ENCODE peak calls at places on chromosomes 13 and 19, in ten cellular contexts. Q is ovary; V is fibroblast of pulmonary artery; X is left lung; Y is CD4-positive, alpha-beta T cell; U is HFFc6; D is ascending aorta; N is cardiac muscle cell; B is dorsolateral prefrontal cortex; E is pancreas. M is an unnamed sample.

GRCh38 chr13:70668293-70668692 is 560.0 kb upstream of the KLHL1 start:
- DNase-seq in N (no peak), E (no peak), Q (no peak), X (no peak), Y (no peak), D (no peak), V (no peak), U (no peak), B (no peak), M (no peak)

GRCh38 chr19:47663435-47663910 is 49.7 kb upstream of the EHD2 start:
- DNase-seq in D (no peak), Q (no peak), Y (no peak), E (no peak), N (no peak), V (peak), B (no peak), U (peak), X (no peak), M (no peak)

GRCh38 chr19:54558339-54558738 is 15.3 kb upstream of the LILRA2 start:
- DNase-seq in V (no peak), Y (no peak), Q (no peak), X (no peak), U (no peak), B (no peak), E (no peak), D (no peak), N (no peak), M (no peak)

GRCh38 chr19:32464279-32464678 is 58.7 kb downstream of the DPY19L3 start:
- DNase-seq in U (peak), D (no peak), N (no peak), X (no peak), V (peak), Q (no peak), Y (no peak), E (no peak), B (no peak), M (no peak)

GRCh38 chr19:49403404-49404187 is 15.5 kb downstream of the KASH5 start:
- DNase-seq in Q (no peak), U (no peak), N (peak), X (no peak), D (no peak), V (no peak), Y (no peak), E (no peak), B (no peak), M (no peak)

GRCh38 chr19:35509018-35509652 is 4.3 kb downstream of the DMKN start:
- DNase-seq in Q (peak), D (no peak), X (peak), B (no peak), Y (peak), V (no peak), U (no peak), E (peak), N (peak), M (no peak)

GRCh38 chr13:99339736-99340392 is 32.7 kb upstream of the GPR183 start:
- DNase-seq in V (peak), U (peak), N (no peak), Y (peak), B (no peak), Q (no peak), E (no peak), X (no peak), D (no peak), M (no peak)

GRCh38 chr13:94209110-94209509 is 270.4 kb downstream of the DCT start:
- DNase-seq in Q (no peak), X (no peak), E (no peak), V (peak), B (no peak), N (no peak), Y (no peak), U (no peak), D (no peak), M (no peak)

GRCh38 chr19:9939301-9939913 is 3.1 kb upstream of the OLFM2 start:
- DNase-seq in E (no peak), B (no peak), Y (no peak), Q (no peak), N (peak), V (peak), U (no peak), X (no peak), D (no peak), M (no peak)

GRCh38 chr19:18021121-18021755 is 13.3 kb downstream of the ARRDC2 start:
- DNase-seq in V (peak), N (no peak), D (peak), U (peak), B (peak), Y (peak), X (peak), E (peak), Q (no peak), M (no peak)

GRCh38 chr19:47614559-47614958 is 5.6 kb downstream of the BICRA start:
- DNase-seq in Q (no peak), Y (no peak), D (no peak), U (no peak), X (no peak), B (no peak), E (no peak), N (no peak), V (no peak), M (no peak)

GRCh38 chr19:3275583-3276340 is 51.3 kb downstream of the CELF5 start:
- DNase-seq in E (peak), Y (peak), B (peak), U (peak), V (peak), X (peak), N (peak), Q (peak), D (no peak), M (no peak)

GRCh38 chr19:5466814-5467291 is 11.6 kb downstream of the ZNRF4 start:
- DNase-seq in N (no peak), B (no peak), D (no peak), V (no peak), Q (no peak), X (no peak), U (no peak), E (no peak), Y (no peak), M (no peak)

GRCh38 chr19:3276341-3276799 is 51.9 kb downstream of the CELF5 start:
- DNase-seq in U (no peak), V (no peak), N (no peak), B (no peak), X (no peak), D (no peak), E (peak), Y (peak), Q (no peak), M (no peak)

GRCh38 chr13:75469087-75469486 is 12.9 kb downstream of the TBC1D4 start:
- DNase-seq in V (no peak), E (no peak), Y (no peak), X (no peak), Q (no peak), U (no peak), B (no peak), D (no peak), N (no peak), M (no peak)

GRCh38 chr19:50384685-50385535 is 763 bp downstream of the POLD1 start:
- DNase-seq in X (no peak), U (no peak), B (no peak), Y (no peak), D (no peak), E (no peak), Q (no peak), N (peak), V (peak), M (no peak)

GRCh38 chr13:73635166-73635787 is 498.9 kb downstream of the KLF12 start:
- DNase-seq in E (no peak), D (no peak), U (no peak), B (no peak), Q (no peak), N (no peak), Y (no peak), X (no peak), V (no peak), M (no peak)

GRCh38 chr19:49390978-49391304 is 2.9 kb downstream of the KASH5 start:
- DNase-seq in V (no peak), B (no peak), Y (no peak), U (no peak), Q (no peak), D (no peak), N (no peak), X (no peak), E (peak), M (no peak)

GRCh38 chr19:47510516-47511127 is 4.2 kb downstream of the NAPA start:
- DNase-seq in U (no peak), V (no peak), X (peak), N (no peak), Q (no peak), E (no peak), Y (no peak), B (peak), D (no peak), M (no peak)

GRCh38 chr13:98279473-98280175 is 102.6 kb upstream of the RNF113B start:
- DNase-seq in V (no peak), N (no peak), D (no peak), U (no peak), E (no peak), X (no peak), Y (no peak), B (no peak), Q (no peak), M (no peak)

GRCh38 chr13:100890645-100891044 is 216.1 kb upstream of the TMTC4 start:
- DNase-seq in Q (no peak), Y (no peak), N (no peak), U (no peak), B (no peak), X (no peak), V (no peak), E (no peak), D (no peak), M (no peak)

GRCh38 chr19:50762554-50762953 is 7.7 kb upstream of the GPR32 start:
- DNase-seq in X (no peak), N (no peak), E (no peak), U (no peak), D (no peak), V (no peak), Y (no peak), B (no peak), Q (no peak), M (no peak)

GRCh38 chr13:40682449-40683240 is 16.2 kb upstream of the FOXO1 start:
- DNase-seq in U (peak), D (no peak), Q (no peak), V (no peak), B (no peak), E (no peak), N (peak), Y (no peak), X (no peak), M (no peak)

GRCh38 chr19:17110599-17110966 is 35.0 kb downstream of the MYO9B start:
- DNase-seq in D (no peak), E (no peak), Y (no peak), U (no peak), Q (no peak), B (no peak), X (no peak), V (no peak), N (no peak), M (no peak)

GRCh38 chr19:27975419-27976005 is 1237.4 kb downstream of the UQCRFS1 start:
- DNase-seq in V (no peak), Y (no peak), Q (no peak), N (no peak), D (no peak), X (no peak), B (no peak), E (no peak), U (no peak), M (no peak)

GRCh38 chr19:55075366-55075998 is at the start of gene EPS8L1:
- DNase-seq in E (peak), X (peak), Q (no peak), V (no peak), Y (no peak), N (no peak), D (no peak), B (no peak), U (no peak), M (no peak)

GRCh38 chr13:106637519-106637918 is 69.6 kb upstream of the ARGLU1 start:
- DNase-seq in U (no peak), X (no peak), N (no peak), D (no peak), B (no peak), V (no peak), E (no peak), Y (no peak), Q (no peak), M (no peak)

GRCh38 chr19:27872370-27872769 is 1340.6 kb downstream of the UQCRFS1 start:
- DNase-seq in N (no peak), Q (no peak), E (no peak), X (no peak), U (no peak), D (no peak), Y (no peak), B (no peak), V (no peak), M (no peak)

GRCh38 chr19:4375620-4376228 is 24.6 kb downstream of the SH3GL1 start:
- DNase-seq in Y (no peak), Q (peak), D (no peak), E (no peak), N (no peak), X (no peak), V (peak), B (peak), U (peak), M (no peak)

GRCh38 chr19:48925240-48925843 is 8.2 kb upstream of the DHDH start:
- DNase-seq in Q (no peak), D (no peak), N (no peak), B (no peak), Y (no peak), E (no peak), V (peak), U (peak), X (no peak), M (no peak)

GRCh38 chr19:45154064-45154827 is 6.5 kb downstream of the NKPD1 start:
- DNase-seq in D (no peak), X (no peak), E (no peak), V (peak), N (no peak), B (no peak), Y (no peak), Q (peak), U (peak), M (no peak)

GRCh38 chr13:23695711-23696512 is 125.7 kb downstream of the TNFRSF19 start:
- DNase-seq in Q (no peak), V (no peak), Y (peak), D (no peak), X (peak), E (no peak), U (no peak), N (no peak), B (no peak), M (no peak)

GRCh38 chr13:23695196-23695595 is 125.0 kb downstream of the TNFRSF19 start:
- DNase-seq in D (no peak), B (no peak), Q (no peak), V (no peak), U (no peak), E (no peak), N (no peak), X (no peak), Y (no peak), M (no peak)

GRCh38 chr13:23699271-23699670 is 129.1 kb downstream of the TNFRSF19 start:
- DNase-seq in X (no peak), N (no peak), B (no peak), E (no peak), Q (no peak), Y (no peak), U (no peak), D (no peak), V (no peak), M (no peak)

GRCh38 chr13:23696610-23697009 is 126.4 kb downstream of the TNFRSF19 start:
- DNase-seq in B (no peak), N (no peak), E (no peak), U (no peak), Q (no peak), V (no peak), X (no peak), D (no peak), Y (no peak), M (no peak)

GRCh38 chr13:23697772-23698313 is 127.6 kb downstream of the TNFRSF19 start:
- DNase-seq in V (no peak), Y (no peak), Q (no peak), E (no peak), X (no peak), D (no peak), B (no peak), N (no peak), U (no peak), M (no peak)
- TF ChIP-seq CTCF in V (no peak), Y (no peak), Q (no peak), E (no peak), X (no peak), D (no peak), B (no peak), N (no peak), U (no peak), M (no peak)

GRCh38 chr13:36131215-36131930 is at the start of gene DCLK1:
- DNase-seq in X (peak), D (no peak), Q (peak), N (peak), Y (no peak), E (peak), V (peak), U (no peak), B (peak), M (peak)

GRCh38 chr13:36134632-36135031 is 3.5 kb upstream of the DCLK1 start:
- DNase-seq in V (no peak), U (no peak), N (peak), Y (no peak), B (no peak), Q (no peak), D (no peak), E (no peak), X (no peak), M (no peak)

GRCh38 chr13:36131931-36132297 is 732 bp upstream of the DCLK1 start:
- DNase-seq in N (no peak), B (no peak), D (peak), Y (no peak), V (peak), E (peak), X (peak), U (no peak), Q (no peak), M (peak)

GRCh38 chr13:36135876-36136275 is 4.7 kb upstream of the DCLK1 start:
- DNase-seq in U (no peak), N (no peak), E (no peak), D (no peak), Q (no peak), V (no peak), X (no peak), Y (no peak), B (no peak), M (no peak)

GRCh38 chr13:36133950-36134349 is 2.8 kb upstream of the DCLK1 start:
- DNase-seq in U (no peak), N (no peak), V (peak), D (no peak), Q (no peak), B (no peak), E (no peak), Y (no peak), X (no peak), M (no peak)
- TF ChIP-seq CTCF in U (no peak), N (peak), V (peak), D (no peak), Q (no peak), B (no peak), E (no peak), Y (no peak), X (no peak), M (peak)

DNA sequence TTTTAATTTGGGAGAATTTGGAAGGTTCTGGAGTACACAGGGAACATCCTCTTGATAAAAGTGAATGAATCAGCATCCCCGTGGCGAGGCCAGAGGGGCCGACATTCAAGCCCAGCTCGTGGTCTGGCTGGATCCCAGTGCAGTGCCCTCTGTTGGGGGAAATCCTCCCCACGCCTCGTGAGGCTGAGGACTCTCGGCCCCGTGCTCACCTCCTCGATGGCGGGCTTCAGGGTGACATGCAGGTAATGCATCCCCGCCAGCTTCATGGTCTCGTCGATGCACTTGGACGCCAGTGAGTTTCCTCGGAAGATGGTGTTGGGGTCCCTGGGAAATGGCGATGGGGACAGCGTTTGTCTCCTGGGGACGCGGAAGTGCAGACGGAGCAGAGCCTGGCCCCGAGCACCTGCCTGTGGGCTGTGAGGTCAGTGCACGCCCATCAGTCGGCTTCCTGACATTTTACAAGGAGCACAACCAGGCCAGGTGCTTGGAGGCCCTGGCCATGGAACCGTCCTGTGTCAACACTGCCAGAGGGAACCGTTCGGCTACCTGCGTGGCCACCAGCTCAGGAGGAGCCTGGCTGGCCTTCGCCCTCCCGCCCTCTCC is 43.3 kb upstream of the C13orf46 start:
- DNase-seq in B (no peak), X (peak), D (no peak), V (peak), U (no peak), Q (no peak), Y (no peak), E (no peak), N (no peak), M (no peak)
- TF ChIP-seq CTCF in B (no peak), X (no peak), D (no peak), V (peak), U (peak), Q (no peak), Y (no peak), E (no peak), N (peak), M (peak)

GRCh38 chr13:23509781-23510543 is 60.2 kb upstream of the TNFRSF19 start:
- DNase-seq in Y (no peak), U (peak), B (no peak), Q (no peak), D (no peak), E (no peak), V (peak), X (no peak), N (peak), M (no peak)
- TF ChIP-seq CTCF in Y (no peak), U (no peak), B (no peak), Q (no peak), D (no peak), E (no peak), V (no peak), X (no peak), N (no peak), M (no peak)

M was measured in chondrocyte.